ENCODE peak calls at places on chromosomes 13 and 19, in nine cellular contexts. Y, R, J, O, N, Q, E, T and X are unnamed samples.

GRCh38 chr13:102236830-102237621 is 164.8 kb downstream of the FGF14 start:
- DNase-seq in Y (no peak), R (no peak), J (no peak), O (no peak), N (no peak), Q (no peak), E (no peak), T (no peak), X (no peak)

GRCh38 chr19:11204943-11205349 is 7.6 kb upstream of the KANK2 start:
- DNase-seq in Y (no peak), R (no peak), J (no peak), O (no peak), N (no peak), Q (no peak), E (no peak), T (no peak), X (no peak)

GRCh38 chr19:16841391-16841926 is 12.3 kb downstream of the SIN3B start:
- DNase-seq in Y (no peak), R (no peak), J (no peak), O (no peak), N (no peak), Q (no peak), E (no peak), T (no peak), X (no peak)

GRCh38 chr19:3733549-3734309 is 25.5 kb downstream of the TJP3 start:
- DNase-seq in Y (no peak), R (no peak), J (no peak), O (no peak), N (no peak), Q (no peak), E (no peak), T (no peak), X (no peak)

GRCh38 chr19:16593181-16593580 is 21.0 kb upstream of the SLC35E1 start:
- DNase-seq in Y (no peak), R (no peak), J (no peak), O (no peak), N (no peak), Q (no peak), E (no peak), T (no peak), X (no peak)

GRCh38 chr13:45786293-45786920 is 65.1 kb downstream of the SIAH3 start:
- DNase-seq in Y (no peak), R (no peak), J (no peak), O (no peak), N (no peak), Q (no peak), E (no peak), T (no peak), X (no peak)

GRCh38 chr13:30052127-30052526 is 201.7 kb upstream of the UBL3 start:
- DNase-seq in Y (no peak), R (no peak), J (no peak), O (no peak), N (no peak), Q (no peak), E (no peak), T (no peak), X (no peak)

GRCh38 chr13:27619711-27620376 is 485 bp downstream of the LNX2 start:
- DNase-seq in Y (no peak), R (peak), J (peak), O (peak), N (no peak), Q (peak), E (peak), T (peak), X (no peak)

GRCh38 chr19:46659151-46660007 is 1.6 kb downstream of the DACT3 start:
- DNase-seq in Y (no peak), R (no peak), J (no peak), O (no peak), N (no peak), Q (no peak), E (no peak), T (no peak), X (no peak)

GRCh38 chr13:94550030-94550738 is 45.8 kb downstream of the TGDS start:
- DNase-seq in Y (no peak), R (peak), J (no peak), O (no peak), N (peak), Q (no peak), E (peak), T (no peak), X (no peak)

GRCh38 chr19:2853015-2853606 is 11.8 kb downstream of the ZNF555 start:
- DNase-seq in Y (no peak), R (no peak), J (no peak), O (no peak), N (no peak), Q (no peak), E (no peak), T (no peak), X (no peak)

GRCh38 chr13:92573467-92574057 is 653.0 kb upstream of the GPC6 start:
- DNase-seq in Y (no peak), R (peak), J (peak), O (no peak), N (no peak), Q (no peak), E (no peak), T (no peak), X (no peak)

GRCh38 chr13:92991687-92992086 is 234.9 kb upstream of the GPC6 start:
- DNase-seq in Y (no peak), R (no peak), J (no peak), O (no peak), N (no peak), Q (no peak), E (no peak), T (no peak), X (no peak)

GRCh38 chr19:47471733-47472457 is at the start of gene SLC8A2:
- DNase-seq in Y (peak), R (peak), J (peak), O (no peak), N (no peak), Q (peak), E (peak), T (peak), X (no peak)

GRCh38 chr19:49879243-49879960 is 1.9 kb downstream of the TBC1D17 start:
- DNase-seq in Y (no peak), R (no peak), J (no peak), O (no peak), N (no peak), Q (no peak), E (no peak), T (no peak), X (peak)

GRCh38 chr19:54517483-54517882 is 14.9 kb downstream of the LAIR2 start:
- DNase-seq in Y (no peak), R (peak), J (peak), O (no peak), N (peak), Q (peak), E (peak), T (peak), X (no peak)

GRCh38 chr13:77390391-77390790 is 63.5 kb upstream of the MYCBP2 start:
- DNase-seq in Y (no peak), R (peak), J (no peak), O (no peak), N (no peak), Q (no peak), E (no peak), T (no peak), X (no peak)

GRCh38 chr19:33175886-33176669 is 18.1 kb upstream of the LRP3 start:
- DNase-seq in Y (no peak), R (peak), J (peak), O (no peak), N (no peak), Q (no peak), E (peak), T (peak), X (peak)

GRCh38 chr13:73245271-73245670 is 186.5 kb downstream of the KLF5 start:
- DNase-seq in Y (no peak), R (no peak), J (no peak), O (no peak), N (no peak), Q (no peak), E (no peak), T (no peak), X (no peak)

GRCh38 chr19:33193864-33194362 is at the start of gene LRP3:
- DNase-seq in Y (no peak), R (no peak), J (no peak), O (no peak), N (no peak), Q (peak), E (no peak), T (no peak), X (no peak)

GRCh38 chr13:109707044-109707794 is 79.2 kb downstream of the IRS2 start:
- DNase-seq in Y (no peak), R (no peak), J (no peak), O (no peak), N (no peak), Q (no peak), E (no peak), T (no peak), X (no peak)

GRCh38 chr13:96481482-96481881 is 391.6 kb downstream of the HS6ST3 start:
- DNase-seq in Y (no peak), R (no peak), J (no peak), O (no peak), N (no peak), Q (no peak), E (no peak), T (no peak), X (no peak)

GRCh38 chr13:114063545-114064515 is 68.6 kb downstream of the RASA3 start:
- DNase-seq in Y (no peak), R (peak), J (peak), O (peak), N (no peak), Q (no peak), E (peak), T (no peak), X (no peak)

GRCh38 chr13:74110053-74110452 is 24.2 kb downstream of the KLF12 start:
- DNase-seq in Y (no peak), R (no peak), J (no peak), O (no peak), N (no peak), Q (no peak), E (no peak), T (no peak), X (no peak)

GRCh38 chr13:76944457-76944856 is 3.9 kb upstream of the ACOD1 start:
- DNase-seq in Y (no peak), R (peak), J (peak), O (no peak), N (no peak), Q (no peak), E (peak), T (no peak), X (no peak)

GRCh38 chr13:23202383-23202782 is 21.6 kb downstream of the SGCG start:
- DNase-seq in Y (no peak), R (no peak), J (no peak), O (no peak), N (no peak), Q (no peak), E (no peak), T (no peak), X (no peak)

GRCh38 chr13:112202966-112203365 is 136.0 kb downstream of the SOX1 start:
- DNase-seq in Y (no peak), R (no peak), J (no peak), O (no peak), N (no peak), Q (no peak), E (no peak), T (no peak), X (no peak)

GRCh38 chr19:45349126-45349415 is 8.5 kb downstream of the KLC3 start:
- DNase-seq in Y (no peak), R (no peak), J (no peak), O (no peak), N (no peak), Q (no peak), E (no peak), T (no peak), X (no peak)

GRCh38 chr13:98900442-98900841 is 77.4 kb downstream of the DOCK9 start:
- DNase-seq in Y (no peak), R (peak), J (no peak), O (no peak), N (no peak), Q (no peak), E (peak), T (no peak), X (no peak)

GRCh38 chr13:99260216-99260615 is 2.0 kb upstream of the GPR18 start:
- DNase-seq in Y (no peak), R (no peak), J (no peak), O (no peak), N (no peak), Q (no peak), E (no peak), T (no peak), X (no peak)

GRCh38 chr13:109858319-109858718 is 71.9 kb upstream of the IRS2 start:
- DNase-seq in Y (no peak), R (no peak), J (no peak), O (no peak), N (no peak), Q (no peak), E (no peak), T (no peak), X (no peak)

GRCh38 chr19:57903298-57904174 is 12.9 kb downstream of the ZNF417 start:
- DNase-seq in Y (peak), R (peak), J (peak), O (no peak), N (no peak), Q (no peak), E (peak), T (no peak), X (no peak)

GRCh38 chr19:30744741-30745475 is 372.7 kb downstream of the ZNF536 start:
- DNase-seq in Y (no peak), R (no peak), J (no peak), O (no peak), N (no peak), Q (no peak), E (no peak), T (no peak), X (no peak)

GRCh38 chr19:54430306-54431254 is 15.3 kb downstream of the TTYH1 start:
- DNase-seq in Y (no peak), R (no peak), J (no peak), O (no peak), N (no peak), Q (peak), E (no peak), T (peak), X (no peak)

GRCh38 chr13:110944121-110944967 is 29.5 kb upstream of the ANKRD10 start:
- DNase-seq in Y (no peak), R (peak), J (peak), O (no peak), N (peak), Q (peak), E (peak), T (no peak), X (no peak)
- TF ChIP-seq CTCF in Y (peak), R (peak), J (peak), O (no peak), N (peak), Q (no peak), E (peak), T (no peak), X (peak)

GRCh38 chr13:71879129-71879535 is 12.1 kb upstream of the DACH1 start:
- DNase-seq in Y (no peak), R (no peak), J (peak), O (no peak), N (peak), Q (peak), E (no peak), T (no peak), X (peak)
- TF ChIP-seq CTCF in Y (no peak), R (peak), J (peak), O (peak), N (peak), Q (peak), E (peak), T (peak), X (peak)

DNA sequence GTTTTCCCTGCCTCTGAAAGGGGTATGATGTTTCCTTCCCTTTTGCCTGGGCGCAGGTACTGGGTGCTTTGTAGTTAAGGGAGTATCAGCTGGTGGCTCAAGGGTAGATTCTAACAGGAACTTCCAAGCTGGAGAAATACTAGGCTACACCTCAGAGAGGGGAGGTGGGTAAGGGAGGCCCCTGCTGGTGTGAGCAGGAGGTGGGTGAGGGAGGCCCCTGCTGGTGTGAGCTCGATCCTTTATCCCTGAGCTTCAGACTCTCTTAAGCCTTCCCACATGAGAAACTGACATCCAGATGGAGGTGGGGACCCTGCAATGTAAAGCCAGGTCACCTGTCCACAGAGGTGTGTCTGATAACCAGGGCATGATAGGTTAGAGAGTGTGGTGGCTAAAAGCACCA is 32.1 kb downstream of the CYP2B6 start:
- DNase-seq in Y (no peak), R (no peak), J (no peak), O (no peak), N (no peak), Q (no peak), E (no peak), T (no peak), X (no peak)
- TF ChIP-seq CTCF in Y (no peak), R (no peak), J (no peak), O (no peak), N (no peak), Q (no peak), E (no peak), T (no peak), X (no peak)

GRCh38 chr19:18263324-18264215 is 10.7 kb downstream of the IQCN start:
- DNase-seq in Y (no peak), R (no peak), J (no peak), O (no peak), N (no peak), Q (no peak), E (no peak), T (no peak), X (no peak)
- TF ChIP-seq CTCF in Y (no peak), R (no peak), J (no peak), O (no peak), N (no peak), Q (no peak), E (no peak), T (no peak), X (no peak)

DNA sequence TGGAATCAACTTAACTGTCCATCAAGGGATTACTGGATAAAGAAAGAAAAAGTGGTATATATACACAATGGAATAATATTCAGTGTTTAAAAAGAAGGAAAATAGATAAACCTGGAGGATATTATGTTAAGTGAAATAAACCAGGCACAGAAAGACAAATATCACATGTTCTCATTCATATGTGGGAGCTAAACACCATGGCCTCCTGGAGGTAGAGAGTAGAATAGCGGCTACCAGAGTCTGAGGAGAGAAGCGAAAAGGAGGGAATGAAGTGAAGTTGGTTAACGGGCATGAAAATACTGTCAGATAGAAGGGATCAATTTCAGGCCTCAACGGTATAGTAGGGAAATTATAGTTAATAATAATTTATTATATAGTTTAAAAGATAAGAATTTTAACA is 147.5 kb upstream of the OBI1 start:
- DNase-seq in Y (no peak), R (no peak), J (no peak), O (no peak), N (no peak), Q (no peak), E (peak), T (no peak), X (no peak)
- TF ChIP-seq CTCF in Y (no peak), R (peak), J (peak), O (no peak), N (no peak), Q (no peak), E (peak), T (peak), X (peak)